ENCODE peak calls at places on chromosomes 5 and 9, in seven cellular contexts. V is astrocyte, A is IMR-90, T is spleen, W is stomach, I is heart right ventricle, Y is lower lobe of right lung. Z is an unnamed sample.

GRCh38 chr5:10229306-10230048 is 20.2 kb downstream of the ATPSCKMT start:
- DNase-seq in V (peak; percentile 90), Y (no peak), W (no peak), I (no peak), T (no peak), A (peak; percentile 91), Z (no peak)

GRCh38 chr9:27421567-27421966 is 102.5 kb upstream of the IFNK start:
- DNase-seq in W (no peak), V (peak; percentile 9), A (no peak), I (no peak), T (no peak), Y (no peak), Z (no peak)

GRCh38 chr9:135887585-135888050 is 19.7 kb downstream of the CAMSAP1 start:
- DNase-seq in V (no peak), T (peak; percentile 85), Y (peak; percentile 69), W (peak; percentile 26), I (no peak), A (no peak), Z (peak; percentile 67)

GRCh38 chr9:72913382-72914009 is 39.4 kb downstream of the ALDH1A1 start:
- DNase-seq in I (no peak), A (no peak), W (no peak), Y (no peak), V (no peak), T (no peak), Z (no peak)

GRCh38 chr5:169861934-169862333 is 118.4 kb downstream of the INSYN2B start:
- DNase-seq in A (peak; percentile 96), Y (no peak), T (no peak), I (no peak), V (peak; percentile 93), W (no peak), Z (no peak)

GRCh38 chr5:180474569-180474968 is 19.6 kb upstream of the CNOT6 start:
- DNase-seq in W (no peak), V (no peak), A (no peak), I (no peak), Y (no peak), T (peak; percentile 43), Z (no peak)

GRCh38 chr9:1094749-1095148 is 44.6 kb downstream of the DMRT2 start:
- DNase-seq in I (no peak), W (no peak), T (no peak), Y (no peak), V (no peak), A (no peak), Z (no peak)

GRCh38 chr5:154972476-154973080 is 31.7 kb downstream of the MRPL22 start:
- DNase-seq in I (peak; percentile 24), Y (no peak), T (no peak), A (peak; percentile 53), W (no peak), V (peak; percentile 18), Z (no peak)

GRCh38 chr5:79837707-79838620 is 148.3 kb downstream of the CMYA5 start:
- DNase-seq in Y (no peak), I (no peak), A (no peak), V (peak; percentile 42), T (no peak), W (no peak), Z (peak; percentile 26)

GRCh38 chr5:57466544-57466943 is 16.1 kb downstream of the ACTBL2 start:
- DNase-seq in A (no peak), W (no peak), Y (no peak), T (no peak), I (no peak), V (no peak), Z (no peak)

GRCh38 chr5:163571755-163572154 is 66.3 kb downstream of the MAT2B start:
- DNase-seq in I (no peak), W (no peak), V (peak; percentile 97), T (no peak), Y (no peak), A (peak; percentile 97), Z (no peak)

GRCh38 chr5:43369651-43370050 is 42.5 kb downstream of the CCL28 start:
- DNase-seq in Y (no peak), W (no peak), T (no peak), V (no peak), A (no peak), I (no peak), Z (no peak)

GRCh38 chr5:14809369-14810144 is 62.0 kb downstream of the ANKH start:
- DNase-seq in W (peak; percentile 39), A (peak; percentile 93), V (peak; percentile 92), I (peak; percentile 66), T (peak; percentile 81), Y (peak; percentile 62), Z (no peak)

GRCh38 chr5:169503899-169504298 is 79.7 kb upstream of the SPDL1 start:
- DNase-seq in I (no peak), A (no peak), Y (no peak), W (no peak), T (no peak), V (no peak), Z (no peak)

GRCh38 chr5:74643160-74643562 is 2.6 kb upstream of the ENC1 start:
- DNase-seq in W (no peak), A (peak; percentile 96), T (no peak), I (peak; percentile 32), Y (no peak), V (peak; percentile 99), Z (no peak)

GRCh38 chr5:168443950-168444700 is 42.1 kb upstream of the RARS1 start:
- DNase-seq in A (peak; percentile 75), V (peak; percentile 51), Y (no peak), I (no peak), W (no peak), T (no peak), Z (no peak)

GRCh38 chr9:124098141-124098905 is 86.8 kb downstream of the LHX2 start:
- DNase-seq in V (no peak), I (no peak), T (no peak), Y (no peak), A (no peak), W (no peak), Z (no peak)

GRCh38 chr5:169808118-169808581 is 171.1 kb downstream of the DOCK2 start:
- DNase-seq in Y (no peak), V (no peak), I (no peak), W (no peak), T (no peak), A (no peak), Z (no peak)

GRCh38 chr9:8660383-8660782 is 860.8 kb upstream of the DMAC1 start:
- DNase-seq in T (no peak), A (no peak), W (peak; percentile 49), Y (no peak), V (peak; percentile 75), I (peak; percentile 57), Z (no peak)

GRCh38 chr5:96431376-96432244 is 1.4 kb downstream of the PCSK1 start:
- DNase-seq in A (peak; percentile 35), Y (no peak), V (peak; percentile 73), W (no peak), I (peak; percentile 10), T (no peak), Z (no peak)

GRCh38 chr9:22976454-22976853 is 529.8 kb downstream of the DMRTA1 start:
- DNase-seq in T (no peak), W (no peak), Y (no peak), V (peak; percentile 16), A (peak; percentile 55), I (no peak), Z (no peak)

GRCh38 chr9:104027295-104027694 is 66.8 kb upstream of the SMC2 start:
- DNase-seq in W (no peak), V (no peak), Y (no peak), A (no peak), I (no peak), T (no peak), Z (no peak)

GRCh38 chr5:178155065-178155464 is 1.4 kb upstream of the NHP2 start:
- DNase-seq in A (peak; percentile 16), I (no peak), W (no peak), T (no peak), V (no peak), Y (no peak), Z (no peak)

DNA sequence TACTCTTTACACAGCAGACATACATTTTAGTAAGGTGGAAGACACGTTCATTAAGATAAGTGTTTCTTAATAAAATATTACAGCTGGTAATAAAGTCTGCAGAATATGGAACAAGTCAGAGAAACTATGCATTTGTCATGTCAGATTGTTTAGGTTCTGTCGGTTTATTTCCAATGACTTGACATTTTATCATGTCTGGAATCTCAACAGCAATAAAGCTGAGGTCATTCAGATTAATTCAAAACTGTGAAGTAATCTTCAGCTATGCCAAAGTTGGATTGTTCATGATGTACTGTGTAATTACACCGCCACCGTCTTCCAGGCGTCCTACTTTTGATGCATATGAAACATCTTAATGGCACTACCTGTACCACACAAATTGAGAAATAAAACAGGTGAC is 1032.6 kb downstream of the CDH12 start:
- DNase-seq in W (no peak), T (no peak), Y (no peak), I (no peak), V (no peak), A (no peak), Z (no peak)
- H3K27ac ChIP-seq in W (no peak overlapping the region), T (no peak overlapping the region), Y (no peak overlapping the region), I (no peak overlapping the region), V (no peak overlapping the region), A (no peak overlapping the region), Z (no peak overlapping the region)

DNA sequence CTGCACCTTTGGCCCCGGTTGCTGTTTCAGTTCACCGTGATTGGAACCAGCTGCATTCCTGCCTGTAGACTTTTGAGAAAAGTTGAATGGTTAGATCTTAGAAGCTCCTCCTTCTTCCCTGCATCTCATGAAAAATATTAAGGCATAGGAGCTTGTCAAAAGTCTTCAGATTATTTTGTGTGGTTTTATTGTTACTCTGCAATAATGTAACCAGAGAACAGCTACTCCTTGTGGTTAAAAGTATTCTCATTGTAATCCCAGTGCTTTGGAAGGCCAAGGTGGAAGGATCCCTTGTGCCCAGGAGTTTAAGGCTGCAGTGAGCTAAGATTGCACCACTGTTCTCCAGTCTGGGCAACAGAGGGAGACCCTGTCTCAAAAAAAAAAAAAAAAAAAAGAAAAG is 3.3 kb upstream of the SLC2A8 start:
- DNase-seq in T (no peak), V (peak; percentile 26), A (peak; percentile 32), W (no peak), I (no peak), Y (no peak), Z (peak; percentile 7)
- TF ChIP-seq CTCF in T (no peak), V (peak; percentile 16), A (peak; percentile 31), W (no peak), I (no peak), Y (no peak), Z (no peak)

GRCh38 chr5:86665984-86666760 is 48.4 kb downstream of the COX7C start:
- DNase-seq in I (no peak), W (no peak), A (no peak), V (no peak), Y (no peak), T (peak; percentile 71), Z (no peak)
- H3K4me3 ChIP-seq in I (no peak overlapping the region), W (no peak overlapping the region), A (no peak overlapping the region), V (no peak overlapping the region), Y (no peak overlapping the region), T (peak overlapping the region; percentile 29), Z (no peak overlapping the region)

DNA sequence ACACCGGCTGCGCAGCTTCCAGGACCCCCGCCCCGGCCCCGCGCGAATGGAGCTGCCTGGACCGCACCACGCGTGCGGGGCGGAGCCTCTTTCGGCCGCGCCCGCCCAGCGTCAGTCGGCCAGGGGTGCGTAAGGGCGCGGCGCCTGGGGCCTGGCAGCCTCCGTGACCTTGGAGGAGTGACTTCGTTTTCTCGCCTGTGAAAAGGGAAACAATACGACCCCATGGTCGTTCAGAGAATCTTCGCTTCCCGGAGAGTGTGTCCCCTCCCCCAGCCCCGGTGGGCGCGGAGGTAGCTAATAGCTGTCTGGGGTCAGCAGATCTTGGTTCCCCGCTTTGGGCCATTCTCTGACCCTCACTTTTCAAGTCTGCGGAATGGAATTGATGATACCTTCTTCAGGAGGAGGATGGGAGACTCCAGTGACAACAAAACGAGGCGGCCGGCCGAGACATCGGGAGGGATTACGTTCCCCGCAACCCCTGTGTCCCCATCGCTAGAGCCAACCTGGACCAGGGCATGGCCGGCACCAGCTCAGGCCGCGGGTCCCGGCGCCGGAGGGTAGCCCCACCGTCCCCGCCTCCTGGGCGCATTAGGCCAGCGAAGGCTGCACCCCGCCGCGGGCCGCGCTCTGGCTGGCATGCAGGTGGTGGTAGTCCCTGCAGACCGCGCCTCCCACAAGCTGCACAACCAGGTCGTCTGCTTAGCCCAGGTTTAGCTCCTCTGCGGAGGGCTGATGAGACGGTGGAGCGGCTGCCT is 5.5 kb upstream of the CDHR2 start:
- DNase-seq in V (no peak), W (peak; percentile 82), Y (peak; percentile 87), A (no peak), T (peak; percentile 95), I (peak; percentile 71), Z (no peak)
- H3K27ac ChIP-seq in V (no peak overlapping the region), W (peak overlapping the region; percentile 75), Y (peak overlapping the region; percentile 78), A (no peak overlapping the region), T (peak overlapping the region; percentile 95), I (peak overlapping the region; percentile 73), Z (peak overlapping the region; percentile 79)

Z was measured in coronary artery.